ENCODE peak calls at places on chromosome 3, in four cellular contexts. B is GM23338, V is MM.1S, O is neural progenitor cell. E is an unnamed sample.

GRCh38 chr3:52385157-52385556 is 59.7 kb downstream of the SEMA3G start:
- DNase-seq in B (peak; percentile 96), O (peak; percentile 90), V (peak; percentile 49), E (peak; percentile 70)

GRCh38 chr3:175146258-175146657 is 287.1 kb downstream of the NAALADL2 start:
- DNase-seq in O (no peak), B (no peak), V (peak; percentile 27), E (peak; percentile 6)

GRCh38 chr3:30685267-30685667 is 78.9 kb downstream of the TGFBR2 start:
- DNase-seq in V (no peak), B (no peak), O (no peak), E (no peak)

GRCh38 chr3:176078916-176079315 is 1118.4 kb downstream of the TBL1XR1 start:
- DNase-seq in O (no peak), V (no peak), B (no peak), E (no peak)

GRCh38 chr3:89098964-89099585 is 8.3 kb upstream of the EPHA3 start:
- DNase-seq in O (peak; percentile 75), B (peak; percentile 79), V (peak; percentile 70), E (peak; percentile 67)

GRCh38 chr3:127482216-127483004 is 108.1 kb downstream of the TPRA1 start:
- DNase-seq in B (no peak), O (no peak), V (no peak), E (no peak)

GRCh38 chr3:132822837-132823236 is 100.6 kb upstream of the NPHP3 start:
- DNase-seq in B (no peak), V (no peak), O (no peak), E (no peak)

GRCh38 chr3:71103430-71103881 is 480.1 kb downstream of the FOXP1 start:
- DNase-seq in B (no peak), O (no peak), V (no peak), E (no peak)

GRCh38 chr3:10379161-10379560 is 58.2 kb upstream of the SEC13 start:
- DNase-seq in B (no peak), V (no peak), O (no peak), E (no peak)

GRCh38 chr3:85228966-85229365 is 270.2 kb downstream of the CADM2 start:
- DNase-seq in V (no peak), O (no peak), B (peak; percentile 35), E (no peak)

GRCh38 chr3:157248590-157249425 is 88.9 kb upstream of the CCNL1 start:
- DNase-seq in O (peak; percentile 17), B (no peak), V (peak; percentile 57), E (peak; percentile 65)

GRCh38 chr3:45491344-45491743 is 103.0 kb downstream of the LARS2 start:
- DNase-seq in V (no peak), B (no peak), O (no peak), E (no peak)

GRCh38 chr3:112776000-112776399 is 70.7 kb downstream of the CD200R1L start:
- DNase-seq in B (no peak), O (no peak), V (peak; percentile 73), E (peak; percentile 26)

GRCh38 chr3:126352476-126353454 is 4.4 kb downstream of the KLF15 start:
- DNase-seq in O (no peak), B (no peak), V (peak; percentile 2), E (no peak)

GRCh38 chr3:16534914-16535301 is 21.4 kb upstream of the RFTN1 start:
- DNase-seq in V (no peak), B (no peak), O (no peak), E (no peak)

GRCh38 chr3:50226888-50227389 is 9.1 kb upstream of the GNAI2 start:
- DNase-seq in O (no peak), B (no peak), V (peak; percentile 48), E (no peak)

GRCh38 chr3:172630316-172630715 is 80.6 kb downstream of the NCEH1 start:
- DNase-seq in V (no peak), O (no peak), B (no peak), E (no peak)

GRCh38 chr3:104564045-104564643 is 802.6 kb upstream of the ALCAM start:
- DNase-seq in V (peak; percentile 66), O (peak; percentile 41), B (peak; percentile 84), E (peak; percentile 37)

GRCh38 chr3:6448011-6448410 is 412.9 kb upstream of the GRM7 start:
- DNase-seq in O (no peak), V (no peak), B (no peak), E (no peak)

GRCh38 chr3:113952921-113953320 is 5.1 kb downstream of the ZDHHC23 start:
- DNase-seq in B (no peak), V (no peak), O (no peak), E (no peak)

GRCh38 chr3:185813691-185814215 is 11.1 kb downstream of the IGF2BP2 start:
- DNase-seq in V (no peak), O (peak; percentile 37), B (peak; percentile 84), E (no peak)

GRCh38 chr3:160448845-160449659 is 534 bp downstream of the TRIM59 start:
- DNase-seq in O (peak; percentile 12), V (peak; percentile 67), B (no peak), E (no peak)

GRCh38 chr3:146086211-146086610 is 74.8 kb downstream of the PLOD2 start:
- DNase-seq in V (no peak), B (no peak), O (no peak), E (no peak)

GRCh38 chr3:4656059-4656458 is 162.9 kb downstream of the ITPR1 start:
- DNase-seq in V (no peak), O (peak; percentile 87), B (peak; percentile 91), E (peak; percentile 83)

GRCh38 chr3:170703121-170703588 is 117.3 kb upstream of the SLC7A14 start:
- DNase-seq in O (no peak), V (no peak), B (no peak), E (no peak)

GRCh38 chr3:16305121-16305541 is 40.1 kb downstream of the OXNAD1 start:
- DNase-seq in V (no peak), B (no peak), O (no peak), E (no peak)

GRCh38 chr3:48018841-48019240 is 2.6 kb upstream of the MAP4 start:
- DNase-seq in V (no peak), O (no peak), B (no peak), E (peak; percentile 47)

GRCh38 chr3:196712514-196713413 is 587 bp downstream of the PIGX start:
- DNase-seq in V (no peak), O (peak; percentile 84), B (peak; percentile 73), E (peak; percentile 89)

GRCh38 chr3:159803444-159803843 is 185.2 kb upstream of the IL12A start:
- DNase-seq in O (no peak), B (no peak), V (no peak), E (no peak)

GRCh38 chr3:59268170-59268569 is 218.3 kb upstream of the CFAP20DC start:
- DNase-seq in B (no peak), V (no peak), O (no peak), E (no peak)

GRCh38 chr3:185308126-185308754 is 54.4 kb upstream of the EHHADH start:
- DNase-seq in B (peak; percentile 95), O (peak; percentile 79), V (peak; percentile 84), E (peak; percentile 69)

DNA sequence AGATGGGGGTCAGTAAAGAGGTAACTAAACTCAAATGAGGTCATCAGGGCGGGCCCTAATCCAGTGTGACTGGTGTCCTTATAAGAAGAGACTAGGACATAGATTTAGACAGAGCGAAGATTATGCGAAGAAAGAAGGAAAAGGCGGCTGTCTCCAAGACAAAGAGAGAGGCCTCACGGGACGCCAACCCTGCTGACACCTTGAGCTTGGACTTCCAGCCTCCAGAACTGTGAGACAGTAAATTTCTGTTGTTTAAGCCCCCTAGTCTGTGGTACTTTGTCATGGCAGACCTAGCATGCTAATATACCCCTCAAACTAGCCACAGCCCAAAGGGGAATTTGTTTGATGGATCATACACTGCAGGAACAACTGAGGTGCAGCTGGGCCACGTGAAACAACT is 183.0 kb downstream of the ABHD5 start:
- DNase-seq in O (no peak), B (no peak), V (no peak), E (no peak)
- H3K27me3 ChIP-seq in O (no peaks in the 10 kb centered on the region), B (no peaks in the 10 kb centered on the region), V (no peaks in the 10 kb centered on the region), E (no peaks in the 10 kb centered on the region)

DNA sequence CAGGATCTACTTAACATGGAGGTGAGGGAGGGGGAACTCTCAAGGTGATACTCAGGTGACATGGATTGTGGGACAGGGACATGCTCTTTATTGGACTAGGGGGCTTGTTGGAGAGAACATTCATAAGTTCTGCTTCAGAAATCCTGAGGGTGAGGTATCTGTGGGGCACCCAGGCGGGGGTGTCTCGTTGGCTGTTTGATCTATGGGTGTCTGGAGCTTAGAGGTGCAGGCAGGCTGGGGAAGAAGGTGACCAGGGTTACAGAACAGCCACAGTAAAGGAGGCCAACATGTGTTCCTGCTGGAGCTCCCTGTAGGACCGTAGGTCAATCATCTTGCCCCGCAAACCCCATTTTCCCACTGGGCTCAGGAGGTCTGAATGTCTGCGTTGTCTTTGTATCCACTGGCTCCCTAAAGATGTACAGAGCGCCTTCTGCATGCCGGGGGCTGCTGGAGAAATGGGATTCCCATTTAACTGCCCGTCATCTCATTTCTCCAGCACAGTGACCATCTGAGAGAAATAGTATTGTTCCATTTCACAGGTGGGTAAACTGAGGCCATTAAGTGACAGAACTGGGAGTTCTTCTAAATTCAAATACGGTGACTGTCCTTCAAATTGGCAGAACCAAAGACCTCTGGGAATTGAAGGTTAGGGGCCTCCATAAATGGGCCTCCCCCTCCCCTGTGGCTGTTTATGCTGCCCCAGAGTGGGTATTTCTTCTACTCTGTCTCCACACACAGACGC is 40.3 kb upstream of the TSEN2 start:
- DNase-seq in O (no peak), B (no peak), V (no peak), E (no peak)
- H2AFZ ChIP-seq in O (peak overlapping the region; percentile 65), B (peak overlapping the region; percentile 99), V (no peak overlapping the region), E (no peak overlapping the region)

GRCh38 chr3:21260507-21260906 is 490.5 kb downstream of the ZNF385D start:
- DNase-seq in O (no peak), V (no peak), B (no peak), E (no peak)

DNA sequence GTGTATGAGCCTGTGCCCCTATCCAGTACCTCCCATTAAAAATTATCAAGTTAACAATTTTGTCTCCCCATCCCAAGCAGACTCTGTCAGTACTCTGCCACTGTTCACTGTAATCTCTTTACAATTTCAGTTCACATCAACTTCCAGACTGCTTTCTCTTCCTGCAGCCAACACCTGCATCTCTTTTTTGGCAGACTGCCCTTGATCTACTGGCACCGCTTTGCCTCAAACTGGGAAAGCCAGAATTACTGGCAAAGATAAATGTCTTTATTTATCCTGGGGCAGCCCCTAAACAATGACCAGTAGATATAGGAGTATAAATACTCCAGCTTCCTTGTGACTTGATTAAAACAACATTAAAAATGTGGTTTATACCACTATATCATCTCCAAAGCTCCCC is 494.1 kb downstream of the ZNF385D start:
- DNase-seq in O (no peak), B (no peak), V (no peak), E (no peak)
- TF ChIP-seq EZH2phosphoT487 in O (no peak), B (no peak), V (no peak), E (no peak)

GRCh38 chr3:198112031-198112430 is 152.0 kb downstream of the LMLN start:
- DNase-seq in B (no peak), V (no peak), O (no peak), E (no peak)
- H3K27me3 ChIP-seq in B (peaks cover 75% of the 10 kb centered on the region), V (no peaks in the 10 kb centered on the region), O (peaks cover 88% of the 10 kb centered on the region), E (peaks cover 82% of the 10 kb centered on the region)

DNA sequence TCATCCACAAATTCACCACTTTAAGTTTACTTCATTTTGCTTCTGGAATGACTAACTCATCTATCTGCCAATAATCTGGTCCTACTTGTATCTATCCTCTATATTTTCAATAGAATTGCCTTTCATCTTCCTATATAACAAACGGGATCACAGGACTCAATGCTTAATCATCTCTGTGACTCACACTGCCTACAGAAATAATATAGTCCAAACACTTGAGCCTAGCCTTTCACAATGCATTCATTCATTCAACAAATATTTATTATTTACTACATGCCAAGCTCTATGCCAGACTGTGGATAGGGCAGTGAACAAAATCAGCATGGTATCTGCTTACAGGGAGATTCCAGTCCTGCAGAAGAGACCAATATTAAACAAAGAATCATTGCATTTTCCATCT is 16.6 kb upstream of the AGTR1 start:
- DNase-seq in B (no peak), O (no peak), V (no peak), E (no peak)
- H2AFZ ChIP-seq in B (no peak overlapping the region), O (no peak overlapping the region), V (no peak overlapping the region), E (no peak overlapping the region)

E was measured in hepatocyte.